ENCODE peak calls at places on chromosomes 12 and 14, in four cellular contexts. U is GM12878, B is HepG2, J is H1. W is an unnamed sample.

GRCh38 chr12:6230321-6231110 is 30.3 kb downstream of the CD9 start:
- DNase-seq in U (peak; percentile 69), B (peak; percentile 92), J (no peak), W (no peak)

GRCh38 chr12:101653503-101653902 is 43.9 kb upstream of the CHPT1 start:
- DNase-seq in U (no peak), B (peak; percentile 97), J (no peak), W (no peak)

GRCh38 chr14:24279301-24280186 is 8.1 kb upstream of the RABGGTA start:
- DNase-seq in U (peak; percentile 64), B (no peak), J (no peak), W (no peak)

GRCh38 chr12:53234236-53234635 is 2.2 kb upstream of the RARG start:
- DNase-seq in U (no peak), B (no peak), J (no peak), W (no peak)

GRCh38 chr14:23114669-23115491 is 4.2 kb downstream of the CEBPE start:
- DNase-seq in U (no peak), B (peak; percentile 52), J (no peak), W (no peak)

GRCh38 chr12:19739195-19739776 is 300.0 kb downstream of the AEBP2 start:
- DNase-seq in U (peak; percentile 16), B (peak; percentile 41), J (no peak), W (peak; percentile 87)

GRCh38 chr12:109276160-109276559 is 32.9 kb downstream of the FOXN4 start:
- DNase-seq in U (no peak), B (no peak), J (no peak), W (no peak)

GRCh38 chr12:32047846-32048245 is 58.8 kb upstream of the BICD1 start:
- DNase-seq in U (no peak), B (no peak), J (no peak), W (no peak)

GRCh38 chr14:54435500-54435981 is 5.6 kb downstream of the CNIH1 start:
- DNase-seq in U (no peak), B (no peak), J (no peak), W (no peak)

GRCh38 chr14:101730626-101731186 is 30.8 kb upstream of the PPP2R5C start:
- DNase-seq in U (no peak), B (no peak), J (no peak), W (no peak)
- TF ChIP-seq YY1 in U (no peak), B (no peak), J (no peak), W (no peak)

GRCh38 chr12:78489990-78490389 is 374.6 kb upstream of the SYT1 start:
- DNase-seq in U (no peak), B (no peak), J (no peak), W (no peak)

GRCh38 chr12:78494911-78495310 is 369.7 kb upstream of the SYT1 start:
- DNase-seq in U (no peak), B (no peak), J (no peak), W (no peak)

DNA sequence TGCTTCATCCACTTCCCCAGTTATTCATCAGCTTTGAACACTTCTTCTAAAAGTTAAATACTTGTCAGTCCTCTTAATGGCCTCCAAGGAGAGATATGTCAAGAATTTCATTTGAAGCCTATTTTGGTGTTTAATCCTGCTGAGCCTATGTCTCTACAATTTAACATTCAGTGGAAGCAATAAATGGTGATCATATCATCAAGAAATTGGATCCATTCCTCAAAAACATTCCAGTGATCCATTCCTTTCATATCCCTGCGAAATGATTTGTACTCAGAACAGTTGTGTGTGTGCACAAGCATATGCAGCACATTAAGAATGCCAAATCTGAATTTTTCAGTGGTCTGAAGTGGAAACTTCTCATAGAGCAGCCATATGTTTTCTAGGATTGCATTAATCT is 373.7 kb upstream of the SYT1 start:
- DNase-seq in U (no peak), B (no peak), J (no peak), W (no peak)
- TF ChIP-seq SUZ12 in U (no peak), B (no peak), J (no peak), W (no peak)

GRCh38 chr14:81169711-81170103 is 51.1 kb downstream of the GTF2A1 start:
- DNase-seq in U (no peak), B (no peak), J (no peak), W (no peak)
- TF ChIP-seq YY1 in U (no peak), B (no peak), J (no peak), W (no peak)

GRCh38 chr12:132869551-132869950 is 17.9 kb downstream of the CHFR start:
- DNase-seq in U (no peak), B (no peak), J (no peak), W (no peak)
- TF ChIP-seq SUZ12 in U (no peak), B (no peak), J (no peak), W (no peak)

W was measured in NT2/D1.